ENCODE peak calls at places on chromosomes 16 and 17, in nine cellular contexts. One of them, this sample, is unnamed.
A peak's percentile ranks its signal among the peaks of the same experiment; 100 is the strongest.

GRCh38 chr17:82963104-82963950 is 116.1 kb upstream of the METRNL start:
- DNase-seq in psoas muscle: peak; percentile 88
- DNase-seq in ovary: peak; percentile 76
- DNase-seq in dorsolateral prefrontal cortex: peak; percentile 73
- DNase-seq in type B pancreatic cell: peak; percentile 79
- DNase-seq in progenitor cell of endocrine pancreas: peak; percentile 54
- DNase-seq in fibroblast of pulmonary artery: peak; percentile 81
- DNase-seq in cardiac muscle cell: peak; percentile 86
- DNase-seq in left lung: peak; percentile 93
- DNase-seq in this sample: peak; percentile 71

GRCh38 chr17:43430936-43431649 is 32.3 kb downstream of the ARL4D start:
- DNase-seq in psoas muscle: no peak
- DNase-seq in ovary: no peak
- DNase-seq in dorsolateral prefrontal cortex: no peak
- DNase-seq in type B pancreatic cell: no peak
- DNase-seq in progenitor cell of endocrine pancreas: no peak
- DNase-seq in fibroblast of pulmonary artery: no peak
- DNase-seq in cardiac muscle cell: no peak
- DNase-seq in left lung: no peak
- DNase-seq in this sample: no peak

GRCh38 chr16:47847220-47847970 is 308.4 kb downstream of the ABCC12 start:
- DNase-seq in psoas muscle: no peak
- DNase-seq in ovary: no peak
- DNase-seq in dorsolateral prefrontal cortex: no peak
- DNase-seq in type B pancreatic cell: no peak
- DNase-seq in progenitor cell of endocrine pancreas: no peak
- DNase-seq in fibroblast of pulmonary artery: peak; percentile 40
- DNase-seq in cardiac muscle cell: peak; percentile 16
- DNase-seq in left lung: no peak
- DNase-seq in this sample: no peak

GRCh38 chr16:79415983-79416641 is 184.4 kb downstream of the MAF start:
- DNase-seq in psoas muscle: no peak
- DNase-seq in ovary: no peak
- DNase-seq in dorsolateral prefrontal cortex: no peak
- DNase-seq in type B pancreatic cell: no peak
- DNase-seq in progenitor cell of endocrine pancreas: no peak
- DNase-seq in fibroblast of pulmonary artery: no peak
- DNase-seq in cardiac muscle cell: no peak
- DNase-seq in left lung: no peak
- DNase-seq in this sample: no peak

GRCh38 chr17:44693609-44694008 is 4.0 kb upstream of the CCDC43 start:
- DNase-seq in psoas muscle: no peak
- DNase-seq in ovary: no peak
- DNase-seq in dorsolateral prefrontal cortex: no peak
- DNase-seq in type B pancreatic cell: no peak
- DNase-seq in progenitor cell of endocrine pancreas: no peak
- DNase-seq in fibroblast of pulmonary artery: no peak
- DNase-seq in cardiac muscle cell: no peak
- DNase-seq in left lung: no peak
- DNase-seq in this sample: no peak

GRCh38 chr16:85114909-85115567 is 2.8 kb upstream of the CIBAR2 start:
- DNase-seq in psoas muscle: peak; percentile 95
- DNase-seq in ovary: peak; percentile 94
- DNase-seq in dorsolateral prefrontal cortex: peak; percentile 80
- DNase-seq in type B pancreatic cell: peak; percentile 94
- DNase-seq in progenitor cell of endocrine pancreas: peak; percentile 95
- DNase-seq in fibroblast of pulmonary artery: peak; percentile 84
- DNase-seq in cardiac muscle cell: peak; percentile 86
- DNase-seq in left lung: peak; percentile 96
- DNase-seq in this sample: peak; percentile 98

GRCh38 chr17:13425390-13425789 is 176.3 kb downstream of the HS3ST3A1 start:
- DNase-seq in psoas muscle: no peak
- DNase-seq in ovary: no peak
- DNase-seq in dorsolateral prefrontal cortex: no peak
- DNase-seq in type B pancreatic cell: no peak
- DNase-seq in progenitor cell of endocrine pancreas: no peak
- DNase-seq in fibroblast of pulmonary artery: no peak
- DNase-seq in cardiac muscle cell: no peak
- DNase-seq in left lung: no peak
- DNase-seq in this sample: no peak

GRCh38 chr17:43398724-43399595 is at the start of gene ARL4D:
- DNase-seq in psoas muscle: peak; percentile 92
- DNase-seq in ovary: peak; percentile 93
- DNase-seq in dorsolateral prefrontal cortex: peak; percentile 93
- DNase-seq in type B pancreatic cell: peak; percentile 85
- DNase-seq in progenitor cell of endocrine pancreas: peak; percentile 66
- DNase-seq in fibroblast of pulmonary artery: peak; percentile 78
- DNase-seq in cardiac muscle cell: peak; percentile 88
- DNase-seq in left lung: peak; percentile 97
- DNase-seq in this sample: peak; percentile 77

GRCh38 chr17:77315551-77316190 is 174.9 kb downstream of the SEC14L1 start:
- DNase-seq in psoas muscle: peak; percentile 56
- DNase-seq in ovary: peak; percentile 40
- DNase-seq in dorsolateral prefrontal cortex: no peak
- DNase-seq in type B pancreatic cell: no peak
- DNase-seq in progenitor cell of endocrine pancreas: no peak
- DNase-seq in fibroblast of pulmonary artery: no peak
- DNase-seq in cardiac muscle cell: peak; percentile 21
- DNase-seq in left lung: peak; percentile 87
- DNase-seq in this sample: no peak

GRCh38 chr17:82816358-82816757 is 23.5 kb downstream of the ZNF750 start:
- DNase-seq in psoas muscle: peak; percentile 8
- DNase-seq in ovary: no peak
- DNase-seq in dorsolateral prefrontal cortex: no peak
- DNase-seq in type B pancreatic cell: no peak
- DNase-seq in progenitor cell of endocrine pancreas: no peak
- DNase-seq in fibroblast of pulmonary artery: no peak
- DNase-seq in cardiac muscle cell: peak; percentile 17
- DNase-seq in left lung: no peak
- DNase-seq in this sample: no peak

GRCh38 chr16:89705006-89705405 is 3.5 kb upstream of the SPATA2L start:
- DNase-seq in psoas muscle: no peak
- DNase-seq in ovary: no peak
- DNase-seq in dorsolateral prefrontal cortex: no peak
- DNase-seq in type B pancreatic cell: no peak
- DNase-seq in progenitor cell of endocrine pancreas: no peak
- DNase-seq in fibroblast of pulmonary artery: no peak
- DNase-seq in cardiac muscle cell: no peak
- DNase-seq in left lung: no peak
- DNase-seq in this sample: no peak

GRCh38 chr17:4788159-4788806 is 481 bp upstream of the GLTPD2 start:
- DNase-seq in psoas muscle: peak; percentile 22
- DNase-seq in ovary: no peak
- DNase-seq in dorsolateral prefrontal cortex: no peak
- DNase-seq in type B pancreatic cell: no peak
- DNase-seq in progenitor cell of endocrine pancreas: no peak
- DNase-seq in fibroblast of pulmonary artery: no peak
- DNase-seq in cardiac muscle cell: peak; percentile 2
- DNase-seq in left lung: no peak
- DNase-seq in this sample: no peak

GRCh38 chr16:85553436-85554113 is 59.5 kb upstream of the GSE1 start:
- DNase-seq in psoas muscle: peak; percentile 83
- DNase-seq in ovary: peak; percentile 72
- DNase-seq in dorsolateral prefrontal cortex: no peak
- DNase-seq in type B pancreatic cell: no peak
- DNase-seq in progenitor cell of endocrine pancreas: peak; percentile 68
- DNase-seq in fibroblast of pulmonary artery: peak; percentile 54
- DNase-seq in cardiac muscle cell: peak; percentile 78
- DNase-seq in left lung: peak; percentile 93
- DNase-seq in this sample: no peak

GRCh38 chr17:51087072-51087757 is 33.5 kb downstream of the SPAG9 start:
- DNase-seq in psoas muscle: no peak
- DNase-seq in ovary: no peak
- DNase-seq in dorsolateral prefrontal cortex: no peak
- DNase-seq in type B pancreatic cell: no peak
- DNase-seq in progenitor cell of endocrine pancreas: no peak
- DNase-seq in fibroblast of pulmonary artery: no peak
- DNase-seq in cardiac muscle cell: no peak
- DNase-seq in left lung: no peak
- DNase-seq in this sample: no peak

GRCh38 chr16:19167710-19168172 is 299 bp upstream of the SYT17 start:
- DNase-seq in psoas muscle: peak; percentile 74
- DNase-seq in ovary: peak; percentile 31
- DNase-seq in dorsolateral prefrontal cortex: peak; percentile 32
- DNase-seq in type B pancreatic cell: peak; percentile 79
- DNase-seq in progenitor cell of endocrine pancreas: peak; percentile 79
- DNase-seq in fibroblast of pulmonary artery: peak; percentile 70
- DNase-seq in cardiac muscle cell: peak; percentile 80
- DNase-seq in left lung: peak; percentile 94
- DNase-seq in this sample: peak; percentile 72

GRCh38 chr17:63523256-63523869 is at the start of gene KCNH6:
- DNase-seq in psoas muscle: no peak
- DNase-seq in ovary: no peak
- DNase-seq in dorsolateral prefrontal cortex: no peak
- DNase-seq in type B pancreatic cell: no peak
- DNase-seq in progenitor cell of endocrine pancreas: no peak
- DNase-seq in fibroblast of pulmonary artery: no peak
- DNase-seq in cardiac muscle cell: peak; percentile 3
- DNase-seq in left lung: peak; percentile 23
- DNase-seq in this sample: no peak
- TF ChIP-seq CTCF in psoas muscle: no peak
- TF ChIP-seq CTCF in ovary: no peak
- TF ChIP-seq CTCF in dorsolateral prefrontal cortex: no peak
- TF ChIP-seq CTCF in type B pancreatic cell: no peak
- TF ChIP-seq CTCF in progenitor cell of endocrine pancreas: no peak
- TF ChIP-seq CTCF in fibroblast of pulmonary artery: no peak
- TF ChIP-seq CTCF in cardiac muscle cell: no peak
- TF ChIP-seq CTCF in left lung: no peak
- TF ChIP-seq CTCF in this sample: no peak

DNA sequence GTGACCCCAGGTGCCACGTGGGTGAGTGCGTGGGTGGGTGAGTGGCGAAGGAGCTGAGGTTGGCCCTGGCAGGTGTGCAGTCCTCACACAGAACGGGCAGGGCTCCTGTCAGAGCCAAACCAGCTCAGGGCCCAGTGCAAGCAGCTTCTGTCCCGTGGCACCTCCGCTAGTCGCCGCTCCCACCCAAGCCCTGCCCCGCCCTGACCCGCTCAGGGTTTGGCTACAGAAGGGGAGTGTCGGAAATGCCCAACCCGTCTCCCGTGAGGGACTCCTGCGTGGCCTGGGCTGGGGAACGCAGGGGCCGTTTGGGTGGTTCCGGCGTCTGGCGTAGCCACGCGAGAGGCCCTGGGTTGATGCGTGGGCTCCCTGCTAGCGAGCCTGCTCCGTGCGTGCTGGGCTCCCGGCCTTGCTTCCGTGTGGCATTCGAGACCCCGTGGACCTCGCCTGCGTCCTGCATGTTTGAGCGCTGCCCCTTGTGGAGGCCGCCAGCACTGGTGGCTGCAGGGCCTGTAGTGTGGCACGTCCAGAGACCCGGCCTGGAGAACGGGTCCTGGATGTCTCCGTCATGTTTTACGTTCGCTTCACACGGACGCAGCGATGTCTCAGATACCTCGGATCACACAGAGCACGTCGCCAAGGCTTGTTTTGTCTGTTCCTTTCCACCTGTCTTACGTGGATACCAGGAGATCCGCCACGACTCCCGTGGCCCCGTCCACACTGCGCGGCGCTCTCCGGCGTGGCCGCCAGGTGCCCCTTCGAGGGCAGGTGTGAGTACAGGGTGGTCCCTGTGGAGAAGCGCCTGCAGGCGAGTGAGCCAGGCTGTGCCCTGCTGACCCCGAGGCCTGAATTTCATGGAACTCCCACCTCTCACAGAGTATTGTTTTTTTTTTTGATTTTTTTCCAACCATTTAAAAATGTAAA is 10.2 kb downstream of the CAPN15 start:
- DNase-seq in psoas muscle: no peak
- DNase-seq in ovary: no peak
- DNase-seq in dorsolateral prefrontal cortex: no peak
- DNase-seq in type B pancreatic cell: no peak
- DNase-seq in progenitor cell of endocrine pancreas: no peak
- DNase-seq in fibroblast of pulmonary artery: no peak
- DNase-seq in cardiac muscle cell: no peak
- DNase-seq in left lung: no peak
- DNase-seq in this sample: no peak
- TF ChIP-seq CTCF in psoas muscle: no peak
- TF ChIP-seq CTCF in ovary: no peak
- TF ChIP-seq CTCF in dorsolateral prefrontal cortex: no peak
- TF ChIP-seq CTCF in type B pancreatic cell: peak; percentile 41
- TF ChIP-seq CTCF in progenitor cell of endocrine pancreas: no peak
- TF ChIP-seq CTCF in fibroblast of pulmonary artery: no peak
- TF ChIP-seq CTCF in cardiac muscle cell: peak; percentile 7
- TF ChIP-seq CTCF in left lung: no peak
- TF ChIP-seq CTCF in this sample: no peak

GRCh38 chr16:29192329-29193247 is 207.7 kb downstream of the LAT start:
- DNase-seq in psoas muscle: no peak
- DNase-seq in ovary: peak; percentile 47
- DNase-seq in dorsolateral prefrontal cortex: no peak
- DNase-seq in type B pancreatic cell: peak; percentile 64
- DNase-seq in progenitor cell of endocrine pancreas: no peak
- DNase-seq in fibroblast of pulmonary artery: no peak
- DNase-seq in cardiac muscle cell: no peak
- DNase-seq in left lung: no peak
- DNase-seq in this sample: no peak
- TF ChIP-seq CTCF in psoas muscle: no peak
- TF ChIP-seq CTCF in ovary: no peak
- TF ChIP-seq CTCF in dorsolateral prefrontal cortex: no peak
- TF ChIP-seq CTCF in type B pancreatic cell: peak; percentile 35
- TF ChIP-seq CTCF in progenitor cell of endocrine pancreas: peak; percentile 13
- TF ChIP-seq CTCF in fibroblast of pulmonary artery: no peak
- TF ChIP-seq CTCF in cardiac muscle cell: peak; percentile 13
- TF ChIP-seq CTCF in left lung: no peak
- TF ChIP-seq CTCF in this sample: no peak

GRCh38 chr16:50369133-50369804 is 481 bp upstream of the BRD7 start:
- DNase-seq in psoas muscle: no peak
- DNase-seq in ovary: no peak
- DNase-seq in dorsolateral prefrontal cortex: no peak
- DNase-seq in type B pancreatic cell: no peak
- DNase-seq in progenitor cell of endocrine pancreas: no peak
- DNase-seq in fibroblast of pulmonary artery: no peak
- DNase-seq in cardiac muscle cell: no peak
- DNase-seq in left lung: no peak
- DNase-seq in this sample: no peak
- TF ChIP-seq CTCF in psoas muscle: no peak
- TF ChIP-seq CTCF in ovary: no peak
- TF ChIP-seq CTCF in dorsolateral prefrontal cortex: peak; percentile 57
- TF ChIP-seq CTCF in type B pancreatic cell: peak; percentile 13
- TF ChIP-seq CTCF in progenitor cell of endocrine pancreas: no peak
- TF ChIP-seq CTCF in fibroblast of pulmonary artery: no peak
- TF ChIP-seq CTCF in cardiac muscle cell: no peak
- TF ChIP-seq CTCF in left lung: no peak
- TF ChIP-seq CTCF in this sample: no peak